ENCODE peak calls at places on chromosomes 12 and 14, in six cellular contexts. D is OCI-M1, K is GM23338, S is aorta, M is breast epithelium, A is NCI-H1105 treated with DMSO at 0.1 percent for 48 hours. H is an unnamed sample.

GRCh38 chr12:67428431-67428830 is 159.3 kb downstream of the CAND1 start:
- DNase-seq in D (no peak), K (no peak), S (no peak), M (no peak), A (no peak), H (no peak)

GRCh38 chr12:6925543-6926279 is 2.0 kb upstream of the ATN1 start:
- DNase-seq in D (peak), K (peak), S (peak), M (no peak), A (peak), H (peak)

GRCh38 chr14:77175843-77176242 is 5.8 kb upstream of the TMEM63C start:
- DNase-seq in D (no peak), K (no peak), S (no peak), M (no peak), A (no peak), H (no peak)

GRCh38 chr12:3084742-3085141 is 7.6 kb downstream of the TSPAN9 start:
- DNase-seq in D (no peak), K (peak), S (no peak), M (no peak), A (no peak), H (no peak)

GRCh38 chr12:122031342-122032216 is 9.9 kb downstream of the BCL7A start:
- DNase-seq in D (peak), K (peak), S (peak), M (no peak), A (no peak), H (no peak)

GRCh38 chr12:63151898-63152700 is 1.1 kb upstream of the AVPR1A start:
- DNase-seq in D (peak), K (peak), S (peak), M (no peak), A (peak), H (peak)

GRCh38 chr12:40141996-40142395 is 36.1 kb upstream of the SLC2A13 start:
- DNase-seq in D (no peak), K (no peak), S (no peak), M (no peak), A (no peak), H (no peak)

GRCh38 chr14:47675489-47676300 is at the start of gene MDGA2:
- DNase-seq in D (no peak), K (peak), S (no peak), M (no peak), A (peak), H (no peak)

GRCh38 chr14:72023128-72024042 is 91.2 kb downstream of the RGS6 start:
- DNase-seq in D (no peak), K (peak), S (no peak), M (no peak), A (no peak), H (no peak)

GRCh38 chr12:92056290-92056689 is 89.4 kb downstream of the BTG1 start:
- DNase-seq in D (no peak), K (no peak), S (no peak), M (no peak), A (no peak), H (no peak)

GRCh38 chr12:127596881-127597280 is 670.1 kb upstream of the TMEM132C start:
- DNase-seq in D (no peak), K (no peak), S (no peak), M (no peak), A (no peak), H (no peak)